ENCODE peak calls at places on chromosome 9, in six cellular contexts. One of them, this sample, is unnamed.

GRCh38 chr9:95793924-95794828 is 81.3 kb upstream of the ERCC6L2 start:
- DNase-seq in frontal cortex: no peak
- DNase-seq in stimulated activated naive CD4-positive, alpha-beta T cell treated with Interleukin-2 at 50 U/mL for 16 hours: no peak
- DNase-seq in EL: peak; percentile 96
- DNase-seq in BJ: peak; percentile 96
- DNase-seq in NCI-H510A treated with DMSO at 0.1 percent for 48 hours: no peak
- DNase-seq in this sample: no peak

GRCh38 chr9:81318571-81318970 is 370.8 kb downstream of the TLE1 start:
- DNase-seq in stimulated activated naive CD4-positive, alpha-beta T cell treated with Interleukin-2 at 50 U/mL for 16 hours: no peak
- DNase-seq in EL: peak; percentile 62
- DNase-seq in frontal cortex: no peak
- DNase-seq in NCI-H510A treated with DMSO at 0.1 percent for 48 hours: no peak
- DNase-seq in BJ: no peak
- DNase-seq in this sample: no peak

GRCh38 chr9:120928015-120928719 is 1.6 kb upstream of the TRAF1 start:
- DNase-seq in EL: no peak
- DNase-seq in stimulated activated naive CD4-positive, alpha-beta T cell treated with Interleukin-2 at 50 U/mL for 16 hours: peak; percentile 42
- DNase-seq in NCI-H510A treated with DMSO at 0.1 percent for 48 hours: no peak
- DNase-seq in BJ: no peak
- DNase-seq in frontal cortex: peak; percentile 57
- DNase-seq in this sample: no peak

GRCh38 chr9:30575691-30576090 is 1808.8 kb upstream of the ACO1 start:
- DNase-seq in NCI-H510A treated with DMSO at 0.1 percent for 48 hours: no peak
- DNase-seq in stimulated activated naive CD4-positive, alpha-beta T cell treated with Interleukin-2 at 50 U/mL for 16 hours: no peak
- DNase-seq in BJ: no peak
- DNase-seq in frontal cortex: no peak
- DNase-seq in EL: no peak
- DNase-seq in this sample: no peak

GRCh38 chr9:137660144-137660543 is 41.3 kb downstream of the EHMT1 start:
- DNase-seq in NCI-H510A treated with DMSO at 0.1 percent for 48 hours: no peak
- DNase-seq in EL: no peak
- DNase-seq in frontal cortex: no peak
- DNase-seq in BJ: no peak
- DNase-seq in stimulated activated naive CD4-positive, alpha-beta T cell treated with Interleukin-2 at 50 U/mL for 16 hours: no peak
- DNase-seq in this sample: no peak

GRCh38 chr9:134224130-134224826 is 59.9 kb upstream of the RNU6ATAC start:
- DNase-seq in frontal cortex: no peak
- DNase-seq in stimulated activated naive CD4-positive, alpha-beta T cell treated with Interleukin-2 at 50 U/mL for 16 hours: no peak
- DNase-seq in NCI-H510A treated with DMSO at 0.1 percent for 48 hours: no peak
- DNase-seq in EL: no peak
- DNase-seq in BJ: no peak
- DNase-seq in this sample: no peak

GRCh38 chr9:94159069-94159915 is 75.0 kb downstream of the PTPDC1 start:
- DNase-seq in frontal cortex: no peak
- DNase-seq in BJ: no peak
- DNase-seq in EL: no peak
- DNase-seq in NCI-H510A treated with DMSO at 0.1 percent for 48 hours: no peak
- DNase-seq in stimulated activated naive CD4-positive, alpha-beta T cell treated with Interleukin-2 at 50 U/mL for 16 hours: no peak
- DNase-seq in this sample: no peak

GRCh38 chr9:121576281-121577075 is 75.0 kb upstream of the DAB2IP start:
- DNase-seq in frontal cortex: no peak
- DNase-seq in stimulated activated naive CD4-positive, alpha-beta T cell treated with Interleukin-2 at 50 U/mL for 16 hours: no peak
- DNase-seq in EL: no peak
- DNase-seq in BJ: no peak
- DNase-seq in NCI-H510A treated with DMSO at 0.1 percent for 48 hours: no peak
- DNase-seq in this sample: no peak

GRCh38 chr9:123020796-123021195 is 12.7 kb upstream of the GPR21 start:
- DNase-seq in BJ: no peak
- DNase-seq in stimulated activated naive CD4-positive, alpha-beta T cell treated with Interleukin-2 at 50 U/mL for 16 hours: no peak
- DNase-seq in EL: no peak
- DNase-seq in frontal cortex: no peak
- DNase-seq in NCI-H510A treated with DMSO at 0.1 percent for 48 hours: no peak
- DNase-seq in this sample: no peak

GRCh38 chr9:14245901-14246525 is 67.9 kb downstream of the NFIB start:
- DNase-seq in BJ: no peak
- DNase-seq in NCI-H510A treated with DMSO at 0.1 percent for 48 hours: no peak
- DNase-seq in frontal cortex: no peak
- DNase-seq in stimulated activated naive CD4-positive, alpha-beta T cell treated with Interleukin-2 at 50 U/mL for 16 hours: no peak
- DNase-seq in EL: peak; percentile 31
- DNase-seq in this sample: no peak